ENCODE peak calls at places on chromosomes 3 and 15, in ten cellular contexts. H is type B pancreatic cell, K is psoas muscle, N is bronchial epithelial cell, Q is fibroblast of gingiva, L is activated T-helper 1 cell treated with Interleukin-2 at 50 U/mL for 16 hours, P is right cardiac atrium, T is LoVo, Z is HAP-1, O is mucosa of gallbladder. F is an unnamed sample.
A peak's percentile ranks its signal among the peaks of the same experiment; 100 is the strongest.

GRCh38 chr3:115330406-115330805 is 183.3 kb upstream of the ZBTB20 start:
- DNase-seq in H (no peak), K (no peak), N (peak; percentile 43), Q (peak; percentile 12), L (no peak), P (no peak), T (no peak), Z (no peak), O (no peak), F (peak; percentile 69)

GRCh38 chr15:99708563-99708962 is 24.7 kb downstream of the LYSMD4 start:
- DNase-seq in H (no peak), K (peak; percentile 89), N (peak; percentile 94), Q (peak; percentile 88), L (no peak), P (peak; percentile 87), T (peak; percentile 83), Z (no peak), O (peak; percentile 54), F (peak; percentile 93)

GRCh38 chr3:171791695-171792082 is 18.6 kb downstream of the PLD1 start:
- DNase-seq in H (no peak), K (no peak), N (peak; percentile 79), Q (no peak), L (no peak), P (peak; percentile 30), T (peak; percentile 30), Z (peak; percentile 61), O (peak; percentile 61), F (peak; percentile 47)

GRCh38 chr15:92124669-92125068 is 269.0 kb upstream of the ST8SIA2 start:
- DNase-seq in H (no peak), K (no peak), N (no peak), Q (no peak), L (no peak), P (no peak), T (no peak), Z (no peak), O (no peak), F (no peak)

GRCh38 chr3:172315401-172316091 is 132.7 kb downstream of the GHSR start:
- DNase-seq in H (no peak), K (no peak), N (peak; percentile 56), Q (peak; percentile 6), L (no peak), P (no peak), T (peak; percentile 65), Z (no peak), O (peak; percentile 45), F (peak; percentile 81)

GRCh38 chr3:172647823-172648222 is 63.0 kb downstream of the NCEH1 start:
- DNase-seq in H (no peak), K (no peak), N (peak; percentile 59), Q (no peak), L (no peak), P (no peak), T (peak; percentile 23), Z (no peak), O (no peak), F (no peak)

GRCh38 chr15:71951134-71951533 is 140.8 kb downstream of the NR2E3 start:
- DNase-seq in H (no peak), K (no peak), N (no peak), Q (peak; percentile 78), L (no peak), P (no peak), T (no peak), Z (no peak), O (no peak), F (peak; percentile 3)

GRCh38 chr3:171169443-171169842 is 142.9 kb upstream of the SLC2A2 start:
- DNase-seq in H (no peak), K (no peak), N (no peak), Q (no peak), L (no peak), P (no peak), T (no peak), Z (no peak), O (no peak), F (no peak)

GRCh38 chr3:183306798-183307671 is 54.0 kb downstream of the B3GNT5 start:
- DNase-seq in H (no peak), K (peak; percentile 87), N (peak; percentile 81), Q (peak; percentile 23), L (no peak), P (peak; percentile 67), T (peak; percentile 71), Z (no peak), O (peak; percentile 94), F (peak; percentile 32)

GRCh38 chr3:129161860-129162271 is 1.0 kb upstream of the ISY1 start:
- DNase-seq in H (no peak), K (peak; percentile 66), N (peak; percentile 38), Q (no peak), L (no peak), P (no peak), T (peak; percentile 37), Z (peak; percentile 58), O (no peak), F (peak; percentile 29)